ENCODE peak calls at places on chromosomes 4 and X, in five cellular contexts. X, K, A, S and Q are unnamed samples.

GRCh38 chr4:119025916-119026661 is 109.5 kb upstream of the MYOZ2 start:
- DNase-seq in X (peak; percentile 94), A (peak; percentile 97), S (peak; percentile 69), K (no peak), Q (no peak)

GRCh38 chrX:85084770-85085393 is 81.2 kb downstream of the APOOL start:
- DNase-seq in K (peak; percentile 8), A (peak; percentile 59), X (peak; percentile 33), S (peak; percentile 33), Q (no peak)

GRCh38 chrX:18828832-18829404 is 121.5 kb downstream of the PPEF1 start:
- DNase-seq in A (no peak), X (peak; percentile 19), S (peak; percentile 2), K (no peak), Q (no peak)

GRCh38 chr4:184280591-184281071 is 63.0 kb upstream of the ENPP6 start:
- DNase-seq in X (no peak), S (no peak), K (peak; percentile 96), A (no peak), Q (peak; percentile 62)

GRCh38 chr4:95545526-95545925 is 3.2 kb downstream of the UNC5C start:
- DNase-seq in X (no peak), S (no peak), K (no peak), A (no peak), Q (no peak)

GRCh38 chr4:1402516-1403101 is 3.6 kb downstream of the NKX1-1 start:
- DNase-seq in S (no peak), A (no peak), X (no peak), K (no peak), Q (no peak)

GRCh38 chr4:38752393-38752961 is 30.3 kb downstream of the TLR10 start:
- DNase-seq in S (peak; percentile 78), A (no peak), K (peak; percentile 78), X (peak; percentile 54), Q (peak; percentile 33)

GRCh38 chr4:14254252-14254651 is 626.7 kb upstream of the BOD1L1 start:
- DNase-seq in A (peak; percentile 44), S (peak; percentile 17), X (peak; percentile 48), K (peak; percentile 17), Q (peak; percentile 4)

GRCh38 chr4:41349021-41349420 is 92.3 kb downstream of the UCHL1 start:
- DNase-seq in K (no peak), X (no peak), S (no peak), A (peak; percentile 26), Q (no peak)

GRCh38 chr4:127224556-127224955 is 408.2 kb upstream of the INTU start:
- DNase-seq in S (no peak), A (no peak), X (no peak), K (no peak), Q (no peak)

GRCh38 chr4:56927196-56927595 is 19.5 kb downstream of the REST start:
- DNase-seq in A (no peak), S (no peak), K (no peak), X (no peak), Q (no peak)

GRCh38 chr4:170114636-170115035 is 24.9 kb upstream of the AADAT start:
- DNase-seq in K (no peak), X (no peak), A (no peak), S (no peak), Q (no peak)

GRCh38 chrX:16305187-16305586 is 137.9 kb downstream of the MAGEB17 start:
- DNase-seq in X (no peak), K (no peak), A (no peak), S (no peak), Q (no peak)

GRCh38 chrX:16307950-16308349 is 140.7 kb downstream of the MAGEB17 start:
- DNase-seq in X (no peak), S (no peak), A (no peak), K (no peak), Q (no peak)

GRCh38 chrX:16311671-16312070 is 144.4 kb downstream of the MAGEB17 start:
- DNase-seq in K (no peak), S (no peak), X (no peak), A (no peak), Q (no peak)

GRCh38 chrX:16312761-16313623 is 145.7 kb downstream of the MAGEB17 start:
- DNase-seq in K (no peak), A (no peak), S (no peak), X (no peak), Q (no peak)

GRCh38 chrX:16310326-16310725 is 143.0 kb downstream of the MAGEB17 start:
- DNase-seq in A (no peak), X (no peak), K (no peak), S (no peak), Q (no peak)
- TF ChIP-seq CTCF in A (no peak), X (no peak), K (no peak), S (no peak), Q (no peak)

GRCh38 chr4:74931386-74931785 is 1.5 kb upstream of the PARM1 start:
- DNase-seq in S (no peak), X (no peak), A (no peak), K (no peak), Q (no peak)

GRCh38 chr4:74934016-74934821 is 1.3 kb downstream of the PARM1 start:
- DNase-seq in K (peak; percentile 53), S (peak; percentile 30), A (peak; percentile 20), X (peak; percentile 37), Q (peak; percentile 57)

GRCh38 chr4:74932010-74932409 is 906 bp upstream of the PARM1 start:
- DNase-seq in X (no peak), A (no peak), K (no peak), S (no peak), Q (no peak)

GRCh38 chr4:74933562-74934015 is 673 bp downstream of the PARM1 start:
- DNase-seq in S (peak; percentile 19), X (no peak), A (peak; percentile 9), K (peak; percentile 53), Q (no peak)

DNA sequence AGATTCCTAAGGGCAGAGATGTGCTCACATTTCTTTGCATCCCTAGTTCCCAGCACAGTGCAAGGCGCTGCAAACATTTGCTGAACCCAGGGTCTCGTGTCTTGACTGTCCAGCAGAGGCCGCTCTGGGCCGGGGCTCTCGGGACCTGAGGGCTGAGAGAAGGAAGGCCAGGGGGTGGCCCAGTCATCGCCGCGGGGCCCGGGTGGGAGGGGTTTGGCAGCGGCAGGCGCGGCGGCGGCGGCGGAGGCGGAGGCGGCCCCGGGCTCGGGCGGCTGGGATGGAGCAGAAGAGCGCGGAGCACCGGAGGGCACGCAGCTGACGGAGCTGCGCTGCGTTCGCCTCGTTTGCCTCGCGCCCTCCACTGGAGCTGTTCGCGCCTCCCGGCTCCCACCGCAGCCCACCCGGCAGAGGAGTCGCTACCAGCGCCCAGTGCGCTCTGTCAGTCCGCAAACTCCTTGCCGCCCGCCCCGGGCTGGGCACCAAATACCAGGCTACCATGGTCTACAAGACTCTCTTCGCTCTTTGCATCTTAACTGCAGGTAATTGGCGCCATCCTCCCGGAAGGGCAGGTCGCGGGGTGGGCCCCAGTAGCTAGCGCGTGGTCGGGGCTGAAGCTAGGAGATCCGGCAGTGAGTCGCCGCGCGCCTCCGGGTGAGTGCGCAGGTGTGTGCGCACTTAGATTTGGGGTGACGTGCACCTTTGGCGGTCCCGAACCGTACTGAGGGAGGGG is at the start of gene PARM1:
- DNase-seq in A (peak; percentile 60), S (peak; percentile 76), K (peak; percentile 94), X (peak; percentile 56), Q (peak; percentile 91)
- H3K4me3 ChIP-seq in A (peak within 1 kb of the TSS; percentile 62), S (peak within 1 kb of the TSS; percentile 40), K (peak within 1 kb of the TSS; percentile 91), X (peak within 1 kb of the TSS; percentile 29), Q (peak within 1 kb of the TSS; percentile 87)

DNA sequence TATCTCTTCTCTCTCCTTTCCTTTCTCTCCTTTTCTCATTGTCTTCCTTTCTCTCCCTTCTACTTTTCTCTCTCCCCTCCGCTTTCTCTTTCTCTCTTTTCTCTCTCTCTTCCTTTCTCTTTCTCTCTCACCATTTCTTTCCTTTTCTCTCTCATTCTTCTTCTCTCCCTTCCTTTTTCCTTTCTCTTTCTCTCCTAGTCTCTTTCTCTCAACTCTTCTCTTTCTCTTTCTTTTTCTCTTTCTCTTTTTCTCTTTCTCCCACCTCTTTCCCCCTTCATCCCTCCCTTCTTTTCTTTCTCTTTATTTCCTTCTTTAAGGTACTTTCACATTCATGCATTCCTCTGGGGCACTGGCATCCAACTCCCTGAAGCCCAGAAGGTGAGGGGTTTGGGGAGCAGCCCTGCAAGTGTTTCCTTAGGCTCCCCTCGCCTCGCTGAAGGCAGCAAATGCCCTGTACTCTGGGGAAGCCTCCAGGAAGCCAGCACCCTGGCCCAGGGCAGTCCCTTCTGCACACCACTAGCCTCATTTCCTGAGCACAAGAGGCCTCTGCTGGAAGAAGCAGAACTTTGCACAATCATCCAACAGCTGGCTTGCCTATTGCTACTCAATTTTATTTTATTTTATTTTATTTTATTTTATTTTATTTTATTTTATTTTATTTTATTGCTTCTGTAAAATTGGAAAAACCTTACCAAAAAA is 124.2 kb downstream of the NFKB1 start:
- DNase-seq in K (peak; percentile 80), A (peak; percentile 50), S (peak; percentile 25), X (peak; percentile 54), Q (peak; percentile 24)
- TF ChIP-seq CTCF in K (peak; percentile 41), A (peak; percentile 30), S (peak; percentile 33), X (peak; percentile 32), Q (peak; percentile 54)

DNA sequence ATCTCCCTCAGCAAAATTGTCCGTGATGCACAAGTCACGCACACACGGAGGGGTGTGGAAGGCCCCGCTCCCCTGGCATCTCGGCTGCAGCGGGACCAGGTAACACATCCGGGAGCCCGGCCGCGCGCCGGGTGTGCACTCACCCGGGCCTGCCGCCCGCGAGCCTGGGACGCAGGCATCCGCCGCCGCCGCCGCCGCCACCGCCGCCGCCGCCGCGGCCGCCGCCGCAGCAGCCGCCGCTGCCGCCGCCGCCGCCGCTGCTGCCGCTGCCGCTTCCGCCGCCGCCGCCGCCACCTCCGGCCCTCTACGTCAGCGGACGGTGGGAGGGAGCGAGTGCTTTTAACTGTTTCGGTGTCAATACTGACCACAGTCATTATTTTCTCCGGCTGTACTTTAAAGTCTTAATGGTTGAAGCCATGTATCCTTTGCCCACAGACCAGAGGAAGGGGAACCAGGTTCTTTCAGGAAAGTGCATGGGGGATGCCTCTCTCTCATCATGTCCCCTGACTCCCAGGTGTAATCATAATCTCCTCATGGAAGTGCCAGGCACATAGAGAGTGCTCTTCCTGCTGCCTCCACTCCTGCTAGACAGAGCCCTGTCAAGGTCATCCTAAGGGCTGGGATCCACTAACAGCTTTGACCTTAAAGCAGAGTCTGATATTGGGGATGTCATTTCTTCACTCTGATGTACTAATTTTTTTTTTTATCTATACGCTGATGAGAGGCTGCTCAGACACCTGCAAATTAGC is 38.0 kb downstream of the MAGEE2 start:
- DNase-seq in A (peak; percentile 2), K (no peak), X (no peak), S (peak; percentile 0), Q (peak; percentile 9)
- H3K4me3 ChIP-seq in A (peak overlapping the region; percentile 69), K (no peak overlapping the region), X (peak overlapping the region; percentile 38), S (peak overlapping the region; percentile 47), Q (peak overlapping the region; percentile 63)

GRCh38 chr4:89121711-89122387 is 10.5 kb downstream of the TIGD2 start:
- DNase-seq in K (no peak), A (no peak), S (no peak), X (no peak), Q (no peak)
- TF ChIP-seq CTCF in K (no peak), A (no peak), S (no peak), X (no peak), Q (no peak)